ENCODE peak calls at places on chromosomes 4 and X, in six cellular contexts. L, C, A, M, D and S are unnamed samples.
A peak's percentile ranks its signal among the peaks of the same experiment; 100 is the strongest.

GRCh38 chr4:149353241-149353640 is 462.4 kb downstream of the IQCM start:
- DNase-seq in A (no peak), L (no peak), D (no peak), M (no peak), C (no peak), S (no peak)

GRCh38 chr4:7183780-7184460 is 8.4 kb upstream of the SORCS2 start:
- DNase-seq in A (no peak), C (no peak), D (no peak), M (no peak), L (no peak), S (no peak)

GRCh38 chr4:123478859-123479345 is 82.3 kb downstream of the SPRY1 start:
- DNase-seq in L (no peak), D (peak; percentile 60), M (no peak), A (no peak), C (no peak), S (no peak)

GRCh38 chr4:104868942-104869341 is 277.7 kb upstream of the TET2 start:
- DNase-seq in D (no peak), C (no peak), A (no peak), L (no peak), M (peak; percentile 31), S (no peak)

GRCh38 chr4:87875187-87875586 is 42.4 kb downstream of the MEPE start:
- DNase-seq in L (no peak), A (no peak), C (no peak), D (no peak), M (no peak), S (no peak)

GRCh38 chr4:2159931-2160330 is 82.0 kb downstream of the HAUS3 start:
- DNase-seq in D (peak; percentile 22), M (no peak), A (no peak), C (no peak), L (no peak), S (no peak)

GRCh38 chr4:170374770-170375169 is 285.0 kb upstream of the AADAT start:
- DNase-seq in M (peak; percentile 47), A (no peak), L (no peak), C (peak; percentile 81), D (no peak), S (no peak)

GRCh38 chr4:83285022-83285387 is 407 bp upstream of the COQ2 start:
- DNase-seq in M (peak; percentile 28), C (peak; percentile 45), L (peak; percentile 2), A (peak; percentile 72), D (peak; percentile 73), S (peak; percentile 79)

GRCh38 chr4:153458969-153459368 is 7.2 kb upstream of the TMEM131L start:
- DNase-seq in C (no peak), D (no peak), L (no peak), M (no peak), A (no peak), S (no peak)

GRCh38 chrX:48617542-48618340 is 20.4 kb downstream of the WDR13 start:
- DNase-seq in C (no peak), A (peak; percentile 62), M (no peak), L (no peak), D (peak; percentile 40), S (no peak)

GRCh38 chr4:20428410-20429160 is 176.9 kb downstream of the SLIT2 start:
- DNase-seq in D (peak; percentile 47), L (no peak), C (no peak), M (no peak), A (no peak), S (no peak)

GRCh38 chr4:178215754-178216153 is 773.5 kb upstream of the AGA start:
- DNase-seq in M (no peak), A (no peak), C (no peak), L (no peak), D (no peak), S (no peak)

GRCh38 chr4:10529891-10530786 is 72.9 kb upstream of the ZNF518B start:
- DNase-seq in D (peak; percentile 90), A (no peak), L (no peak), C (no peak), M (no peak), S (no peak)

GRCh38 chr4:165375465-165375864 is 3.3 kb upstream of the CPE start:
- DNase-seq in D (no peak), L (no peak), C (no peak), M (no peak), A (no peak), S (no peak)

GRCh38 chr4:123995939-123996338 is 599.3 kb downstream of the SPRY1 start:
- DNase-seq in M (no peak), A (no peak), C (no peak), L (no peak), D (peak; percentile 49), S (no peak)

GRCh38 chr4:170198742-170199141 is 109.0 kb upstream of the AADAT start:
- DNase-seq in L (no peak), D (no peak), A (no peak), M (no peak), C (no peak), S (no peak)

GRCh38 chrX:18561020-18561419 is 110.9 kb downstream of the RS1 start:
- DNase-seq in D (no peak), C (no peak), M (no peak), A (no peak), L (no peak), S (no peak)

GRCh38 chr4:25065901-25066610 is 35.3 kb upstream of the LGI2 start:
- DNase-seq in L (no peak), M (no peak), D (peak; percentile 72), C (no peak), A (no peak), S (no peak)

GRCh38 chrX:71144651-71145050 is at the start of gene NLGN3:
- DNase-seq in A (no peak), M (no peak), C (peak; percentile 66), L (no peak), D (no peak), S (no peak)

GRCh38 chrX:3221643-3222042 is 124.8 kb downstream of the MXRA5 start:
- DNase-seq in M (no peak), C (no peak), L (no peak), D (no peak), A (no peak), S (no peak)

GRCh38 chr4:142348489-142349076 is 497.5 kb downstream of the INPP4B start:
- DNase-seq in D (no peak), M (no peak), A (no peak), L (no peak), C (no peak), S (no peak)

GRCh38 chrX:7068939-7069367 is 78.6 kb upstream of the STS start:
- DNase-seq in M (no peak), L (no peak), A (peak; percentile 54), D (peak; percentile 13), C (peak; percentile 79), S (no peak)

GRCh38 chr4:181569553-181569952 is 673.6 kb upstream of the TENM3 start:
- DNase-seq in M (peak; percentile 31), A (no peak), D (peak; percentile 68), L (no peak), C (no peak), S (no peak)

GRCh38 chr4:10750714-10751113 is 66.1 kb upstream of the CLNK start:
- DNase-seq in L (no peak), M (no peak), D (no peak), A (no peak), C (no peak), S (no peak)

GRCh38 chr4:7620086-7620813 is 185.5 kb upstream of the PSAPL1 start:
- DNase-seq in L (no peak), A (no peak), M (no peak), D (no peak), C (no peak), S (peak; percentile 40)

GRCh38 chr4:30402276-30402675 is 317.9 kb upstream of the PCDH7 start:
- DNase-seq in L (no peak), M (no peak), A (no peak), D (peak; percentile 43), C (no peak), S (no peak)

GRCh38 chr4:106365613-106366012 is 3.0 kb downstream of the GIMD1 start:
- DNase-seq in M (no peak), A (no peak), D (peak; percentile 86), C (no peak), L (no peak), S (no peak)

GRCh38 chr4:28654618-28655017 is 1794.0 kb downstream of the STIM2 start:
- DNase-seq in D (no peak), M (no peak), C (no peak), A (no peak), L (no peak), S (no peak)

GRCh38 chr4:99201687-99202086 is 17.4 kb downstream of the ADH6 start:
- DNase-seq in L (no peak), A (no peak), M (no peak), C (no peak), D (peak; percentile 85), S (no peak)
- TF ChIP-seq CTCF in L (no peak), A (no peak), M (no peak), C (no peak), D (peak; percentile 47), S (no peak)

DNA sequence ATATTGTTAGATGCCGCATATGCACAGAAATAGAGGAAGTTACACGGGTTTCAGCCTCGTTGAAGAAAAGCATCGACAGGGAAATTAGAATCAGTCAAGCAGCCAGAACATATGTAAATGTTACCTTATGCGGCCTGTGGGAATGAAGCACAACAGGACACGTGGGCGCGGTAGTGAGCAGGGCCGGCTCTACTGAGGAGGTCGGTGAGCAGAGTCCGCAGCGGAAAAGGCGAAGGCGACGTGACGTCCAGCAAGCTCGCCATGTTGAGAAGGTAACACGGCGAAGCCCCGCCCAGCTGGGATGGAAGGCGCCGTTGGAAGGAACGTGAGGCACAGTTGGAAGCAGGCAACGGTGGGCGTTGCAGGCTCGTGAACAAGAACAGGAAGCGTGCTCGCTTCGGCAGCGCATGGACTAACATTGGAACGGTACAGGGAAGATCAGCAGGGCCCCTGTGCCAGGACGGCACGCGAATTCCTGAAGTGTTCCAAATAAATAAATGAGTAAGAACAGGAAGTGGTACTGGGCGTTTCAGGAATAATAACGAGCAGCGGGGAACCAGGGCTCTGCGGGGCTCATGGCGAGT is 54.6 kb downstream of the MTNR1A start:
- DNase-seq in A (no peak), L (no peak), C (no peak), M (no peak), D (peak; percentile 3), S (no peak)
- TF ChIP-seq CTCF in A (no peak), L (no peak), C (no peak), M (no peak), D (no peak), S (no peak)

GRCh38 chrX:10615931-10616780 is 4.2 kb downstream of the MID1 start:
- DNase-seq in C (peak; percentile 77), M (peak; percentile 41), D (peak; percentile 71), L (no peak), A (peak; percentile 65), S (no peak)
- TF ChIP-seq CTCF in C (peak; percentile 80), M (peak; percentile 31), D (peak; percentile 58), L (no peak), A (peak; percentile 61), S (peak; percentile 36)

GRCh38 chrX:340641-341423 is 22.2 kb upstream of the GTPBP6 start:
- DNase-seq in C (no peak), D (no peak), L (no peak), M (no peak), A (no peak), S (no peak)

GRCh38 chrX:337331-337831 is 18.8 kb upstream of the GTPBP6 start:
- DNase-seq in L (no peak), D (no peak), C (no peak), M (no peak), A (no peak), S (peak; percentile 21)

GRCh38 chrX:338281-338835 is 19.8 kb upstream of the GTPBP6 start:
- DNase-seq in C (no peak), L (no peak), M (no peak), D (no peak), A (no peak), S (no peak)

GRCh38 chrX:340121-340520 is 21.5 kb upstream of the GTPBP6 start:
- DNase-seq in C (no peak), L (no peak), D (no peak), M (no peak), A (no peak), S (no peak)

GRCh38 chrX:338836-339400 is 20.3 kb upstream of the GTPBP6 start:
- DNase-seq in A (no peak), M (no peak), D (no peak), L (no peak), C (peak; percentile 64), S (no peak)
- TF ChIP-seq CTCF in A (no peak), M (no peak), D (no peak), L (no peak), C (peak; percentile 48), S (no peak)